ENCODE peak calls at places on chromosomes 4 and X, in ten cellular contexts. P is AG04450; G is NCI-H1417; B is activated CD4-positive, alpha-beta memory T cell treated with anti-CD3 and anti-CD28 coated beads for 36 hours; J is stimulated activated CD4-positive, alpha-beta T cell treated with anti-CD3 and anti-CD28 coated beads, TNF-alpha, amount 100 ng/mL, for 24 hours; R is right lobe of liver; H is AML-193; T is epithelial cell of prostate; O is PC-9; N is ureter. Q is an unnamed sample.

GRCh38 chrX:68997911-68998310 is 167.3 kb downstream of the PJA1 start:
- DNase-seq in T (no peak), J (no peak), N (no peak), B (no peak), P (peak), R (no peak), H (no peak), G (no peak), O (no peak), Q (no peak)

GRCh38 chr4:184573701-184574100 is 75.5 kb downstream of the CASP3 start:
- DNase-seq in P (no peak), N (no peak), O (no peak), G (no peak), R (no peak), B (no peak), H (no peak), J (no peak), T (no peak), Q (no peak)

GRCh38 chr4:86011117-86011516 is 348.7 kb downstream of the MAPK10 start:
- DNase-seq in N (no peak), G (no peak), T (peak), R (no peak), O (no peak), P (peak), J (no peak), H (no peak), B (no peak), Q (no peak)

GRCh38 chr4:33996075-33996718 is 2248.1 kb downstream of the ARAP2 start:
- DNase-seq in G (no peak), J (no peak), B (no peak), P (no peak), H (no peak), T (peak), N (no peak), R (no peak), O (no peak), Q (no peak)

GRCh38 chrX:155048997-155049619 is 21.8 kb downstream of the CMC4 start:
- DNase-seq in P (no peak), R (no peak), N (no peak), J (no peak), H (peak), G (no peak), T (no peak), B (peak), O (peak), Q (peak)

GRCh38 chr4:101044766-101045165 is 302.6 kb downstream of the PPP3CA start:
- DNase-seq in P (no peak), G (no peak), T (no peak), J (no peak), N (no peak), B (no peak), H (no peak), R (no peak), O (no peak), Q (no peak)

GRCh38 chrX:148037020-148037419 is 55.9 kb downstream of the FMR1NB start:
- DNase-seq in G (no peak), B (no peak), J (no peak), T (peak), R (no peak), H (no peak), N (no peak), O (no peak), P (no peak), Q (no peak)

GRCh38 chr4:112765317-112765989 is 128.5 kb downstream of the LARP7 start:
- DNase-seq in H (peak), B (no peak), J (no peak), O (no peak), P (no peak), G (no peak), T (no peak), R (no peak), N (no peak), Q (peak)

GRCh38 chr4:117678861-117679260 is 355.4 kb upstream of the NDST3 start:
- DNase-seq in G (no peak), O (no peak), R (no peak), B (no peak), J (no peak), P (no peak), H (no peak), T (no peak), N (no peak), Q (no peak)

GRCh38 chrX:26789751-26790150 is 573.8 kb downstream of the MAGEB5 start:
- DNase-seq in B (no peak), P (no peak), T (no peak), H (no peak), G (no peak), O (no peak), N (no peak), J (no peak), R (no peak), Q (no peak)

GRCh38 chrX:40434947-40435346 is 145.8 kb upstream of the ATP6AP2 start:
- DNase-seq in N (no peak), P (no peak), T (no peak), H (no peak), R (no peak), J (no peak), B (no peak), O (no peak), G (peak), Q (no peak)

GRCh38 chr4:13705521-13706035 is 78.1 kb upstream of the BOD1L1 start:
- DNase-seq in J (no peak), N (peak), H (no peak), G (peak), T (peak), P (no peak), R (peak), O (peak), B (no peak), Q (peak)